ENCODE peak calls at places on chromosomes 12 and 14, in four cellular contexts. A is PC-9, C is left ventricle myocardium inferior, Q is AG04449. O is an unnamed sample.

GRCh38 chr12:116520801-116521471 is 38.2 kb upstream of the MAP1LC3B2 start:
- DNase-seq in A (no peak), C (no peak), Q (no peak), O (no peak)

GRCh38 chr12:2998789-2999264 is 39.6 kb downstream of the TEAD4 start:
- DNase-seq in A (no peak), C (peak), Q (peak), O (no peak)

GRCh38 chr14:53957739-53958138 is 1.1 kb upstream of the BMP4 start:
- DNase-seq in A (peak), C (no peak), Q (no peak), O (no peak)

GRCh38 chr12:121154793-121155375 is 22.2 kb downstream of the P2RX7 start:
- DNase-seq in A (no peak), C (no peak), Q (no peak), O (no peak)

GRCh38 chr14:38404100-38404541 is 148.2 kb upstream of the CLEC14A start:
- DNase-seq in A (peak), C (no peak), Q (peak), O (no peak)

GRCh38 chr12:1318327-1319031 is 275.9 kb downstream of the FBXL14 start:
- DNase-seq in A (peak), C (no peak), Q (peak), O (no peak)

GRCh38 chr12:74889563-74890236 is 319.9 kb downstream of the KCNC2 start:
- DNase-seq in A (peak), C (no peak), Q (no peak), O (peak)

GRCh38 chr12:56713345-56713744 is 11.8 kb downstream of the NACA start:
- DNase-seq in A (no peak), C (no peak), Q (no peak), O (no peak)

GRCh38 chr14:105196228-105196960 is 15.3 kb upstream of the NUDT14 start:
- DNase-seq in A (no peak), C (peak), Q (no peak), O (no peak)

GRCh38 chr12:24864796-24865125 is 84.1 kb downstream of the BCAT1 start:
- DNase-seq in A (no peak), C (no peak), Q (no peak), O (no peak)

GRCh38 chr14:35400707-35401421 is 3.7 kb downstream of the NFKBIA start:
- DNase-seq in A (no peak), C (no peak), Q (no peak), O (no peak)

GRCh38 chr14:69346710-69347109 is 51.4 kb downstream of the ERH start:
- DNase-seq in A (no peak), C (peak), Q (no peak), O (no peak)
- TF ChIP-seq CTCF in A (peak), C (peak), Q (peak), O (peak)

GRCh38 chr12:126051611-126052107 is 986.4 kb downstream of the AACS start:
- DNase-seq in A (peak), C (no peak), Q (no peak), O (peak)
- TF ChIP-seq CTCF in A (peak), C (no peak), Q (no peak), O (no peak)

GRCh38 chr12:126343352-126343751 is 1278.1 kb downstream of the AACS start:
- DNase-seq in A (no peak), C (no peak), Q (no peak), O (no peak)

GRCh38 chr12:126342866-126343265 is 1277.6 kb downstream of the AACS start:
- DNase-seq in A (no peak), C (no peak), Q (no peak), O (no peak)

GRCh38 chr12:126349383-126349782 is 1284.1 kb downstream of the AACS start:
- DNase-seq in A (no peak), C (no peak), Q (no peak), O (no peak)

GRCh38 chr12:126347421-126347820 is 1282.2 kb downstream of the AACS start:
- DNase-seq in A (no peak), C (no peak), Q (no peak), O (no peak)

DNA sequence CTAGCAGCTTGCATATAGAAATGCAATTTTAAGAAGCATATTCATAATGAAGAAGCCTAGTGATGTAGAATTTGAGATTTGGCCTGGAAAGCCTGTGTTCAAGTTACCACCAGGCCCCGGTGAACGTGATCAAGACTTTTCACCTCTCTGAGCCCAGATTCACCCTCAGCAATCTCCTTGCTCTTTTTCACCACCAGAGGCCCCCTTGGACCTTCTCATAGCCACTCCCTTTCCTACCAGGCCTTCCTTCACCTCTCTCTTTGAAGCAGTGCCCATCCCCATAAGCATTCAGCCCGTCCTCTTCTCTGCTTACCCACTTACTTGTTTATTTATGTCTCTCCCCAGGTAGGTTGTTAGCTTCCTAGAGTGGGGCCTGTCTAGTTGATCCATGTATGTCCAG is 1280.9 kb downstream of the AACS start:
- DNase-seq in A (no peak), C (no peak), Q (no peak), O (no peak)
- TF ChIP-seq CTCF in A (no peak), C (no peak), Q (no peak), O (no peak)

GRCh38 chr14:69798339-69798735 is 1.3 kb upstream of the SLC10A1 start:
- DNase-seq in A (no peak), C (no peak), Q (no peak), O (no peak)

GRCh38 chr14:69808919-69809808 is 12.1 kb upstream of the SLC10A1 start:
- DNase-seq in A (no peak), C (no peak), Q (no peak), O (no peak)

GRCh38 chr14:69804902-69805301 is 7.9 kb upstream of the SLC10A1 start:
- DNase-seq in A (no peak), C (no peak), Q (no peak), O (no peak)

GRCh38 chr14:69807192-69807591 is 10.2 kb upstream of the SLC10A1 start:
- DNase-seq in A (no peak), C (no peak), Q (no peak), O (no peak)

GRCh38 chr14:69803753-69804152 is 6.7 kb upstream of the SLC10A1 start:
- DNase-seq in A (no peak), C (no peak), Q (no peak), O (no peak)
- TF ChIP-seq CTCF in A (peak), C (no peak), Q (no peak), O (no peak)

DNA sequence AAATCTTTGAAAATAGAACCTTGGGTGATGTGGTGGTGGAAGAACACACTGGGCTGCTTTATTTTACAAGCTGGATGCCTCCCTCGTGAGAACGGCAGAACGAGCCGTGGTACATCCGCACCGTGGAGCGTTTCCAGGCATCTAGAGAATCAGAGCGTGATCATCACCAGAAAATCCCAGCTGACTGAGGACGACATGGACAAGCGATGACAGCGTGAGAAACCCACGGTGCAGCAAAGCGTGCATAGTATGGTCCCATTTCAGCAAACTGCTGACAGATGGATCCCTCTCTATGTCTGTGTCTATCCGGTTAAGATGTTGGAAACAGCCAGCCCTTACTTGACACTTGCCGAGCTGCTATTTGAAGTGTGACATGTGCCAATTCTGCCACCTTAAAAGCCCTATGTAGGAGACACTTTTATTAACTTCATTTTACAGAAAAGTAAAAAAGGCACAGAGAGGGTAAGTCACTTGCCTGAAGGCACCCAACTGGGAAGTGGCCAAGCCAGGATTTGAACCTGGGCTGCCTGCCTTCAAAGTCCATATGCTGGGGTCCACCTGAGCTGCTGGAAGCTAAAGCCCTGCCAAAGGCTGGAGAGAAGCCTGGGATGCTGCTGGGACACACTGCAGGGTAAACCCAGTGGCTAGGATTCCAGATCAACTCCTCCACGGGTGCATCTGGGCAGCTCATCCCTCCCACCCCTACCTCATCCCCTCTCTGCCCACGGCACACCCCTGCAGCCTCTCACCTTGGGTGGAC is 14.9 kb downstream of the SCARB1 start:
- DNase-seq in A (no peak), C (no peak), Q (no peak), O (no peak)
- TF ChIP-seq CTCF in A (no peak), C (no peak), Q (no peak), O (no peak)

DNA sequence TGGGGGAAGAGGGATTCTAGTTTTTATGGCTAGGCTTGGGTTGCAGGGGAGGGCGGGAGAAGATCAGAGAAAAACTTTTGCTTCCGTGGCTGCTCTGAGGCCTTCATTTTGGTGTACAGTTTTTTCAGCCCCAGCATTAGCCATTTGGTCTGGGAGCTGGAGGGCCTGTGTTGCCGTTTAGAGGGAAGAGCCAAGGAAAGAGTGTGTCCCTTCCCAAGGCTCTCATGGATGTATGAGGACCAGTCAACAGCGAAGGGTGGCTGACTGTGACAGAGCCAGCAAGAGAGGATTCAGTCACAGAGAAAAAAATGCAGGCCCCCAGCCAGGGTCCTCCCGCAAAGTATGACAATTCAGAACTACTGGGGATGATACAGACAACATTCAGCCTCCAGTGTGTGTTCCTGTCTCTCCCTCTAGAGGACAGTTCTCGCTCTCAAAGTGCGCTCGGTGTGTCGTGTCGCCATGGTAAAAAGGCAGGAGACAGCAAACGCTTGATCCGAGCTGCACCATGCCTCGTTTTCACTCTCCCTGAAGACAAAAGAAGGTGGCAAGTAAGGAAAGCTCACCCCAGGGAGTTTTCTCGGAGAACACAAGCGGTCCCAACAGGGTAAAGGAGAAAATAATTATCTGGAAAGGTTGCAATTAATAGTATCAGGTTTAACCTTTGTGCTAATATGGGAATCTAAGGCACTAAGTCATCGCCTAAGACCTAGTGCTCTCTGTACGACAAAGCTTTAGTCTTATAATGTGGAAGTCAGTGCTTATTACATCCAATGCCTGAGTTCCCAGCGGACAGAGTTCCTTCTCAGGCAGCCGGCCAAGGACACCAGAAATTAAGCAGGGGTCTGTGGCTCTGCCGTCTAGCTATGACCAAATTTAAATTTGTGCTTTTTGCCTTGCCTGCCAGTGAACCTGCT is 157.3 kb upstream of the PLXNC1 start:
- DNase-seq in A (no peak), C (peak), Q (no peak), O (no peak)
- TF ChIP-seq CTCF in A (no peak), C (peak), Q (peak), O (no peak)

GRCh38 chr14:99034711-99035171 is 237.3 kb downstream of the BCL11B start:
- DNase-seq in A (no peak), C (no peak), Q (no peak), O (no peak)
- TF ChIP-seq CTCF in A (no peak), C (no peak), Q (no peak), O (peak)

DNA sequence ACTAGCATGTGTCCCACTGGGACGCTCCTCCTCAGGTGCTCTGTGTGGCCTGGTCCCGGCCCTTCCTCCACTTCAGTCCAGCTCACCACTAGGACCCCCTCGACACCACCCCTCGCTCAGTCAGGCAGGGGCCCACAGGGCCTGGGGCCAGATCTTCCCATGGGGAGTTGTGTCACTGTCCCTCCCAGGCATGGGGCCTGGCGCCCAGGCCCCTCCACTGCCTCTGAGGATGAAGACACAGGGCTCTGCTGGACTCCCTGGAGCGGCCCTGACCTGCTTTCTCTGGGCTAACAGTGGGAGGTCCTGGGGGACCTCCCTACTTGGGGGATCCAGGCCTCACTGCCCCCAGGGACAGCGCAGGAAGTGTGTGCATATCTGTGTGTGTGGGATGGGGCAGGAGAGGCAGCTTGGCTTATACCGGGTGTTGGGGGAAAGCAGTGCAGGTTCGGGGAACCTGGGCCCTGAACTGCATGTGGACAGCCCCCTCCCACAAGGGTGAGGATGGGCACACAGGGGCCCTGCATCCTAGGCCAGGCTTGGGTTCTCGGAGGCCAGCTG is 43.8 kb downstream of the KRT80 start:
- DNase-seq in A (peak), C (no peak), Q (no peak), O (peak)
- TF ChIP-seq CTCF in A (no peak), C (no peak), Q (no peak), O (no peak)

GRCh38 chr12:49537231-49537708 is 1.6 kb upstream of the KCNH3 start:
- DNase-seq in A (no peak), C (no peak), Q (no peak), O (no peak)

GRCh38 chr12:49540229-49541139 is 1.7 kb downstream of the KCNH3 start:
- DNase-seq in A (peak), C (no peak), Q (no peak), O (peak)

GRCh38 chr12:49537709-49538601 is 875 bp upstream of the KCNH3 start:
- DNase-seq in A (no peak), C (no peak), Q (no peak), O (no peak)

GRCh38 chr12:49539406-49540228 is 787 bp downstream of the KCNH3 start:
- DNase-seq in A (no peak), C (no peak), Q (no peak), O (no peak)

DNA sequence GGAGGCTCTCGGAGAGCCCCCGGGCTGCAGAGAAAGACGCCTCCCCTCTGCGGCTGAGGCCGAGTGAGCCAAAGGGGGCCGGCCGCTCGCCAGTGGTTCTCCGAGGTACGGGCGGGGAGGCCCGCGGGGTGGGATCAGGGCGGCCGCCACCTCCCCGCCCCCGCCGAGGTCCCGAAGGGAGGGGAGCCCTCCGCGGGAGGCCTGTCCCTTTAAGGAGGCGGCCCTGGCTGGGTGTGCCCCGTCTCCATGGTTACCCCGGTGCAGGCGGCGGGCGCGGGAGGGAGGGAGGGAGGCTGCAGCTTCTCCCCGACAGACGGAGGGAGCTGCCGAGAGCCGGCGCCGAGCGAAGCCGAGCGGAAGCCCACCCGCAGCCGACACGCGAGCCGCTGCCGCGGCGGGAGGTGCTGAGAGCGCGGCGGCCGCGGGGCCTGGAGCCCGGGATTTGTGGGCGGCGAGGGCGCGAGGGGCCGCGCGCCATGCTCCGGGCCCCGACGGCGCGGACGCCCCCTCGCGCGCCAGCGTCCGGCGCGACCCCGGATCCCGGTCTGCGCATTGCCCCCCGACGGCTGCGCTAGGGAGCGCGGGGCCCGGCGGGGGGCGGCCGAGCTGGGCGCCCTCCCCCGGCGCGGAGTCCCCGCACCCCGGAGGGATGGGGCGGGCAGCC is at the start of gene KCNH3:
- DNase-seq in A (peak), C (peak), Q (no peak), O (no peak)
- TF ChIP-seq CTCF in A (no peak), C (no peak), Q (no peak), O (no peak)

O was measured in keratinocyte.